ENCODE peak calls at places on chromosomes 7 and 10, in six cellular contexts. X, D, B, U, C and K are unnamed samples.

GRCh38 chr10:63812491-63812890 is 291.3 kb downstream of the REEP3 start:
- DNase-seq in X (peak; percentile 11), D (peak; percentile 59), B (no peak), U (no peak), C (no peak), K (no peak)

GRCh38 chr10:46052057-46052790 is 6.2 kb upstream of the MSMB start:
- DNase-seq in X (no peak), D (no peak), B (no peak), U (no peak), C (no peak), K (peak; percentile 17)

GRCh38 chr10:29596826-29597225 is 37.9 kb downstream of the SVIL start:
- DNase-seq in X (no peak), D (no peak), B (no peak), U (no peak), C (no peak), K (no peak)

GRCh38 chr10:30630571-30630970 is 1.0 kb upstream of the LYZL2 start:
- DNase-seq in X (peak; percentile 91), D (peak; percentile 85), B (no peak), U (no peak), C (no peak), K (peak; percentile 39)

GRCh38 chr10:19302117-19302516 is 253.5 kb downstream of the MALRD1 start:
- DNase-seq in X (peak; percentile 58), D (peak; percentile 35), B (no peak), U (peak; percentile 14), C (no peak), K (peak; percentile 84)

GRCh38 chr10:122057841-122058240 is 68.9 kb downstream of the TACC2 start:
- DNase-seq in X (no peak), D (no peak), B (no peak), U (no peak), C (no peak), K (no peak)

GRCh38 chr10:58588673-58589265 is 76.1 kb downstream of the BICC1 start:
- DNase-seq in X (no peak), D (no peak), B (no peak), U (no peak), C (no peak), K (peak; percentile 47)

GRCh38 chr7:105438847-105439173 is 50.1 kb upstream of the SRPK2 start:
- DNase-seq in X (no peak), D (no peak), B (no peak), U (no peak), C (no peak), K (no peak)

GRCh38 chr10:74460812-74461211 is 309.8 kb downstream of the ADK start:
- DNase-seq in X (no peak), D (peak; percentile 5), B (no peak), U (no peak), C (no peak), K (peak; percentile 6)

DNA sequence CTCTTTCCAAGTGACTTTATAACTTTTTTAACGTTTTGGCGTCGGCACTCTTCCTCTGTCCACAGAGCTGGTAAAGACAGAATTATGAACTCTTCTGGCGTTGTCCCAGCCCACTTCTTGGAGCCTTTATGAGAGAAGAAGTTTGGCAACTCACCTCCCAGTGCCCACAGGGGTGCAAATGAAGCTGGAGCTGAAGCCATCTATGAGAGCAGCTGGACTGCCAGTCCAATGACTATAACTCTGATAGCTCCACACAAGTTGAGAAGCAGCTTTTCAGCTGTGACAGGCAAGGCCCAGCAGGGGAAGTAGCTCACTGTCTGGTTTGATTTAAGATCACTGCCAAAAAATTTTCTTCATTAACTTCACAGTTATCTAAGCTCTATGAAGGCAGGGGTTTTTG is 23.5 kb downstream of the FZD1 start:
- DNase-seq in X (no peak), D (peak; percentile 18), B (no peak), U (no peak), C (no peak), K (no peak)
- TF ChIP-seq CTCF in X (peak; percentile 29), D (no peak), B (no peak), U (no peak), C (no peak), K (peak; percentile 30)

DNA sequence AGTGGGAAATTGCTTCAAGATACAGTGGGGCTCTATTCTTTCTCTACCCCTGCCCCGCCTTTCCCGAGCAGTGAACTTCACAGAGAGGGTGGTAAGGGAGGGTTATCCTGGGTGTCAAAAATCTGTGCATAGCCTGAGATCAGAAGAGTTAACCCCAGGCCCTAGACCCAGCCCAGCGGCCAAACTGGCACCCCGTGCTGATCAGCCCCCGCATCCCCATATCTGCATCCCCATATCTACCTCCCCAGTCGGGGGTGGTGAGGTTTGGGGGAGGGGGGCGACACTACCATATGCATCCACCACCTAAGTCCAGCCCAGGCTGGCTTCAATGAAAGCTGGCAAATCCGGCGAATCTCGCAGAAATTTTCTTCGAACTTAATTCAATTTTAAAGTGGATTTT is 7.0 kb upstream of the DLX6 start:
- DNase-seq in X (no peak), D (no peak), B (no peak), U (no peak), C (no peak), K (no peak)
- H3K4me3 ChIP-seq in X (no peak overlapping the region), D (no peak overlapping the region), B (no peak overlapping the region), U (no peak overlapping the region), C (no peak overlapping the region), K (no peak overlapping the region)

GRCh38 chr10:32189400-32190084 is 133.3 kb upstream of the KIF5B start:
- DNase-seq in X (peak; percentile 44), D (peak; percentile 39), B (no peak), U (no peak), C (peak; percentile 57), K (peak; percentile 16)
- TF ChIP-seq CTCF in X (peak; percentile 32), D (peak; percentile 22), B (no peak), U (peak; percentile 43), C (peak; percentile 32), K (peak; percentile 37)

DNA sequence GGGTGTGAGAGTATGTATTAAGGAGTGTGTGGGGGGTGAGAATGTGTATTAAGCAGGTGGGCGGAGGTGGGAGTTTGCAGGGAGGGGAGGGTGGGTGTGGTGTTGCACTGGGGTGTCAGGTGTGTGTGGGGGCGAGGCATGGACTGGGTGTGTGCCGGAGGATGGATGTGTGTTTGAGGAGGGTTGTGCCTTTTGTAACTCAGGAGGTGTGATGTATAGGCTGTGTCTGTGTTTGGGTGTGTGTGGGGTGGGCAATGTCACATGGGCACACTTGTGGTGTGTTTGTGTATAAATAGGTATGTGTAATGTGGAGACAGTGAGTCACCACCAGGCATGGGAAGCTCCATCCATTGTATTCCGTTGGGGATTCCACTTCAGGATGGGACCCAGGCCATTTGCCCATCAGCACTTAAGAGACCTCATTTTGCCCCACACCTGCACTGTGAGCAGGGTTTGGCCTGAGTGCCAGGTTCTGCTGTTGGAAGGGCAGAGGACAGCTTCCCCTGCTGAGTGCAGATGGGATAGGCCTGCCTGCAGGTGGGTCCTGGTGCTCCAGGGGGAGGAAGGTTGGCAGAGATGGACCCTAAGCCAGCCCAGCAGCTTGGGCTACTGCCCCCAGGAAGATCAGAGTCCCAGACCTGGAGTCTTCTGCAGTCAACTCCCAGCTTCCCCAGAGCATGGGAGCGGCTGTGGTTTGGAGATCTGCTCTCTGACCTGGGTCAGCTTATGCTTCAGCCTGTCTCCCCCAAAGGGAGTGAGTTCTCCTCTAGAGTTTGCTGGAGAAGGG is 5.9 kb downstream of the UNC5B start:
- DNase-seq in X (peak; percentile 65), D (no peak), B (no peak), U (no peak), C (no peak), K (peak; percentile 76)
- H3K4me3 ChIP-seq in X (peak overlapping the region; percentile 34), D (peak overlapping the region; percentile 35), B (peak overlapping the region; percentile 95), U (peak overlapping the region; percentile 47), C (no peak overlapping the region), K (peak overlapping the region; percentile 50)

GRCh38 chr7:123366991-123367390 is 167.2 kb upstream of the SLC13A1 start:
- DNase-seq in X (no peak), D (no peak), B (no peak), U (no peak), C (no peak), K (no peak)

GRCh38 chr7:123372368-123372767 is 162.0 kb downstream of the IQUB start:
- DNase-seq in X (no peak), D (no peak), B (no peak), U (peak; percentile 73), C (no peak), K (no peak)

GRCh38 chr7:123367508-123368122 is 166.8 kb downstream of the IQUB start:
- DNase-seq in X (peak; percentile 63), D (peak; percentile 69), B (peak; percentile 0), U (no peak), C (peak; percentile 69), K (peak; percentile 53)
- TF ChIP-seq CTCF in X (peak; percentile 88), D (peak; percentile 80), B (peak; percentile 35), U (peak; percentile 72), C (peak; percentile 78), K (peak; percentile 85)

DNA sequence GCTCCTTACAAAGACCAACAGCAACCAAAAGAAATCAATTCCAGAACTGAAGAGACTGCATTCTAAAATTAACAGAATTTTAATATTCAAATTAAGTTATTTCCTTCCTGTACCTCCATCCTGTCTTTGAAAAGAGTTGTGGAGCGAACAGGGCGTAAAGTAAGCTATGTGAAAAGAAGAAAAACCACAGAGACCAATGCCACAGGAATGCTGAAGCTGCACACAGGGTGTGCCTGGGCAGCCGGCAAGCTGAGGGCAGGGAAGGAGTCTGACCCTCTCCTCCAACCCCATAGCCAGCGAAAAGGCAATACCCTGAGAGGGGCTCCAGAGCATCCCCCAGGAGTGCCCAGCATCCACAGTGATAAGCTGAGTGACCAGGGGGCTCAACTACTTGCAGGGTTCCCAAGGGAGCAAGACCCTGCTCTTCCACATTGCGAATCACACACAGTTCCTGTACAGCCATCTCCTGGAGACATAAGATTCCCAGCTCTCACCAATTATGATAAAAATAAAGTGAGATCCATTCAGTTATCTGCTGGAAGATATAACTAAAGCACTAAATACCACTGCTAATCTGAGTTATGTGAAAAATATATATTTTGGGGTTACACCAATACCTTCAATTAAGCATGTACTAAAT is 93.8 kb downstream of the PARD3 start:
- DNase-seq in X (peak; percentile 37), D (peak; percentile 65), B (no peak), U (no peak), C (no peak), K (peak; percentile 76)
- H3K4me3 ChIP-seq in X (no peak overlapping the region), D (no peak overlapping the region), B (no peak overlapping the region), U (no peak overlapping the region), C (no peak overlapping the region), K (no peak overlapping the region)